ENCODE peak calls at places on chromosomes 7 and 10, in six cellular contexts. Y, B, A, M, E and D are unnamed samples. For H3K36me3, the result is how much of the 10 kb centered on the place peaks cover.

GRCh38 chr10:132849546-132850031 is 63.6 kb upstream of the NKX6-2 start:
- DNase-seq in Y (no peak), B (no peak), A (no peak), M (no peak), E (no peak), D (peak)

GRCh38 chr7:30134011-30134410 is 775 bp upstream of the MTURN start:
- DNase-seq in Y (no peak), B (no peak), A (no peak), M (no peak), E (no peak), D (no peak)

GRCh38 chr7:137241655-137242054 is 101.9 kb downstream of the PTN start:
- DNase-seq in Y (no peak), B (no peak), A (no peak), M (no peak), E (no peak), D (no peak)

GRCh38 chr10:122010405-122011050 is 21.6 kb downstream of the TACC2 start:
- DNase-seq in Y (no peak), B (peak), A (no peak), M (no peak), E (no peak), D (no peak)

GRCh38 chr10:103661198-103661950 is 167.9 kb downstream of the NEURL1 start:
- DNase-seq in Y (peak), B (peak), A (peak), M (peak), E (peak), D (peak)

GRCh38 chr7:20075415-20075814 is 141.8 kb downstream of the MACC1 start:
- DNase-seq in Y (no peak), B (no peak), A (no peak), M (no peak), E (no peak), D (no peak)

GRCh38 chr10:80207768-80208385 is 2.5 kb upstream of the ANXA11 start:
- DNase-seq in Y (no peak), B (no peak), A (no peak), M (no peak), E (no peak), D (no peak)

GRCh38 chr7:102860351-102860811 is 52.4 kb upstream of the LRRC17 start:
- DNase-seq in Y (no peak), B (peak), A (no peak), M (peak), E (no peak), D (peak)

GRCh38 chr10:104435822-104436221 is 82.2 kb downstream of the CFAP58 start:
- DNase-seq in Y (no peak), B (no peak), A (no peak), M (peak), E (no peak), D (no peak)

GRCh38 chr10:131860806-131861440 is 39.9 kb upstream of the PPP2R2D start:
- DNase-seq in Y (no peak), B (no peak), A (no peak), M (no peak), E (no peak), D (no peak)

GRCh38 chr7:4712371-4713182 is 30.5 kb downstream of the FOXK1 start:
- DNase-seq in Y (no peak), B (peak), A (peak), M (peak), E (no peak), D (no peak)

GRCh38 chr10:69474688-69475432 is 23.6 kb downstream of the TSPAN15 start:
- DNase-seq in Y (no peak), B (peak), A (no peak), M (peak), E (peak), D (no peak)

GRCh38 chr10:132638130-132638515 is 100.5 kb downstream of the INPP5A start:
- DNase-seq in Y (no peak), B (no peak), A (no peak), M (no peak), E (no peak), D (no peak)

GRCh38 chr10:56605043-56605442 is 244.0 kb upstream of the ZWINT start:
- DNase-seq in Y (no peak), B (no peak), A (no peak), M (no peak), E (no peak), D (no peak)

GRCh38 chr10:35300063-35300699 is 36.1 kb upstream of the CCNY start:
- DNase-seq in Y (peak), B (peak), A (peak), M (peak), E (peak), D (peak)

GRCh38 chr10:55820478-55820877 is 540.6 kb downstream of the ZWINT start:
- DNase-seq in Y (no peak), B (no peak), A (no peak), M (no peak), E (no peak), D (no peak)

GRCh38 chr7:7114575-7115291 is 67.6 kb upstream of the C1GALT1 start:
- DNase-seq in Y (no peak), B (no peak), A (no peak), M (no peak), E (no peak), D (no peak)

GRCh38 chr7:125127304-125127703 is 197.7 kb upstream of the POT1 start:
- DNase-seq in Y (no peak), B (no peak), A (no peak), M (no peak), E (no peak), D (no peak)

GRCh38 chr10:35573786-35574185 is 31.4 kb upstream of the GJD4 start:
- DNase-seq in Y (no peak), B (no peak), A (no peak), M (no peak), E (no peak), D (no peak)

GRCh38 chr7:155198901-155199845 is 98.5 kb upstream of the INSIG1 start:
- DNase-seq in Y (no peak), B (peak), A (no peak), M (peak), E (no peak), D (no peak)

GRCh38 chr10:122249303-122249850 is 21.7 kb upstream of the BTBD16 start:
- DNase-seq in Y (no peak), B (no peak), A (no peak), M (no peak), E (no peak), D (no peak)

GRCh38 chr10:118501637-118502440 is 93.6 kb downstream of the PRLHR start:
- DNase-seq in Y (no peak), B (peak), A (no peak), M (no peak), E (no peak), D (no peak)

GRCh38 chr7:471866-472639 is 47.6 kb downstream of the PDGFA start:
- DNase-seq in Y (peak), B (peak), A (peak), M (peak), E (peak), D (peak)

GRCh38 chr10:4243651-4244050 is 458.6 kb upstream of the KLF6 start:
- DNase-seq in Y (peak), B (peak), A (no peak), M (peak), E (peak), D (no peak)

GRCh38 chr7:12684733-12685132 is 2.7 kb upstream of the ARL4A start:
- DNase-seq in Y (no peak), B (no peak), A (no peak), M (no peak), E (no peak), D (no peak)

GRCh38 chr7:140200102-140200989 is 23.6 kb upstream of the KDM7A start:
- DNase-seq in Y (peak), B (peak), A (peak), M (peak), E (peak), D (no peak)

GRCh38 chr10:48514916-48515315 is 90.0 kb downstream of the ARHGAP22 start:
- DNase-seq in Y (no peak), B (no peak), A (no peak), M (no peak), E (no peak), D (no peak)

GRCh38 chr10:88027570-88027969 is 164.1 kb downstream of the PTEN start:
- DNase-seq in Y (no peak), B (no peak), A (peak), M (no peak), E (peak), D (peak)

GRCh38 chr10:51314079-51314835 is 240.0 kb downstream of the PRKG1 start:
- DNase-seq in Y (no peak), B (no peak), A (no peak), M (no peak), E (no peak), D (no peak)

GRCh38 chr7:35694161-35694783 is 663 bp downstream of the HERPUD2 start:
- DNase-seq in Y (no peak), B (no peak), A (no peak), M (peak), E (no peak), D (peak)

GRCh38 chr7:157412021-157412443 is 75.2 kb downstream of the DNAJB6 start:
- DNase-seq in Y (no peak), B (peak), A (no peak), M (peak), E (no peak), D (no peak)

GRCh38 chr7:5282464-5283316 is at the start of gene SLC29A4:
- DNase-seq in Y (no peak), B (no peak), A (peak), M (no peak), E (peak), D (peak)

GRCh38 chr10:30803058-30803457 is 173.5 kb upstream of the LYZL2 start:
- DNase-seq in Y (no peak), B (no peak), A (no peak), M (no peak), E (no peak), D (no peak)

GRCh38 chr7:57868771-57869483 is 418.9 kb downstream of the ZNF716 start:
- DNase-seq in Y (no peak), B (no peak), A (no peak), M (no peak), E (peak), D (peak)

GRCh38 chr7:52154382-52154781 is 837.8 kb upstream of the COBL start:
- DNase-seq in Y (no peak), B (no peak), A (no peak), M (no peak), E (no peak), D (no peak)

GRCh38 chr7:94584113-94584512 is 71.8 kb downstream of the SGCE start:
- DNase-seq in Y (no peak), B (peak), A (no peak), M (peak), E (no peak), D (no peak)

DNA sequence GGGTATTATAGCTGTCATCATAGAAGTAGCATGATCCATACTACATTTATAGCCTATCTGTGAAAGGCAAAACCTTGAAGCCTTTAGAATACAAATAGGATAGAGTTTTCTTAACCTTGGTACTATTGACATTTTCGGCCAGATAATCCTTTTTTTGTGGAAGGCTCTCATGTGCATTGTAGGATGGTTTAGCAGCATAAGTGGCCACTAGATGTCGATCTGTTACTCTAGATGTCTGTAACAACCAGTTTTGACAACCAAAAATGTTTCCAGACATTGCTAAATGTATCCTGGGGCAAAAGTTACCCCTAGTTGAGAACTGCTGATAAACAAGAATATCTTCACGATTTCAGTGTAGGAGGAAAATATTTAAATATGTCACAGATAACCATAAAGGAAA is 319.4 kb upstream of the GALNT17 start:
- DNase-seq in Y (no peak), B (no peak), A (no peak), M (no peak), E (no peak), D (no peak)
- TF ChIP-seq CTCF in Y (no peak), B (peak), A (no peak), M (peak), E (no peak), D (no peak)

DNA sequence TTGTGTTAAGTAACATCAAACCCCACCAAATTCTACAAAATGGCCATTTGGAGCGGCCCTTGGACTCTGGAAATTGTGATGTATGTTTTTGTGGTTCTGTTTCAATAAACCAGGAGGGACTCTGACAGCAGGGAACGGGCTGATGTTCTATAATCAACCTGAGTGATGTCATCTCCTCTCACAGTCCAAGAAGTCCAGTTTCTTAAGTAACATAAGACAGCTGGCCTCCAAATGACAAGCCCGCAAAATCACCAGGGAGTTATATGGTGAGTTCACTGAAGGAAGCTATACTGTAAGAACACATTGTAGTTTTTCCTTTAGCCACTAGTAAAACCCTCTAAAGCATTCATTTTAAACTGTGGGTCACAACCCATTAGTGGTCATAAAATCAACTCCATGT is 34.0 kb downstream of the GOT1 start:
- DNase-seq in Y (no peak), B (peak), A (no peak), M (peak), E (no peak), D (no peak)
- H3K27ac ChIP-seq in Y (no peak), B (peak), A (no peak), M (peak), E (no peak), D (no peak)

GRCh38 chr10:21501109-21501508 is 24.4 kb downstream of the SKIDA1 start:
- DNase-seq in Y (no peak), B (no peak), A (no peak), M (no peak), E (no peak), D (no peak)
- H3K36me3 ChIP-seq in Y (under half), B (under half), A (under half), M (under half), E (under half), D (under half)

GRCh38 chr7:65475040-65475726 is 101.5 kb downstream of the ZNF92 start:
- DNase-seq in Y (no peak), B (no peak), A (no peak), M (no peak), E (no peak), D (no peak)

GRCh38 chr7:65475734-65476319 is 102.2 kb downstream of the ZNF92 start:
- DNase-seq in Y (no peak), B (peak), A (peak), M (no peak), E (no peak), D (no peak)

GRCh38 chr7:65471587-65471986 is 97.9 kb downstream of the ZNF92 start:
- DNase-seq in Y (no peak), B (no peak), A (no peak), M (no peak), E (no peak), D (no peak)

GRCh38 chr7:65477326-65477725 is 103.7 kb downstream of the ZNF92 start:
- DNase-seq in Y (no peak), B (no peak), A (no peak), M (peak), E (no peak), D (peak)
- TF ChIP-seq CTCF in Y (no peak), B (no peak), A (no peak), M (no peak), E (peak), D (no peak)

GRCh38 chr7:132406039-132406438 is 170.2 kb downstream of the PLXNA4 start:
- DNase-seq in Y (no peak), B (peak), A (no peak), M (no peak), E (no peak), D (no peak)

GRCh38 chr7:132410385-132410784 is 165.9 kb downstream of the PLXNA4 start:
- DNase-seq in Y (no peak), B (no peak), A (no peak), M (no peak), E (peak), D (no peak)

GRCh38 chr7:132404261-132404660 is 172.0 kb downstream of the PLXNA4 start:
- DNase-seq in Y (no peak), B (no peak), A (no peak), M (no peak), E (no peak), D (no peak)

GRCh38 chr7:132411142-132411541 is 165.1 kb downstream of the PLXNA4 start:
- DNase-seq in Y (no peak), B (no peak), A (no peak), M (no peak), E (peak), D (no peak)

GRCh38 chr7:132407764-132408163 is 168.5 kb downstream of the PLXNA4 start:
- DNase-seq in Y (no peak), B (no peak), A (no peak), M (no peak), E (no peak), D (no peak)
- H3K27ac ChIP-seq in Y (no peak), B (no peak), A (no peak), M (no peak), E (no peak), D (no peak)

GRCh38 chr7:68147621-68148238 is 1151.1 kb downstream of the TYW1 start:
- DNase-seq in Y (no peak), B (no peak), A (no peak), M (no peak), E (no peak), D (no peak)
- H3K36me3 ChIP-seq in Y (under half), B (under half), A (under half), M (under half), E (under half), D (under half)

GRCh38 chr10:28733647-28734046 is 56.3 kb downstream of the BAMBI start:
- DNase-seq in Y (no peak), B (no peak), A (no peak), M (no peak), E (no peak), D (no peak)

GRCh38 chr10:28733245-28733644 is 55.9 kb downstream of the BAMBI start:
- DNase-seq in Y (no peak), B (no peak), A (no peak), M (no peak), E (no peak), D (no peak)

GRCh38 chr10:28737096-28737495 is 59.8 kb downstream of the BAMBI start:
- DNase-seq in Y (no peak), B (no peak), A (no peak), M (no peak), E (no peak), D (peak)

GRCh38 chr10:28734940-28735759 is 57.8 kb downstream of the BAMBI start:
- DNase-seq in Y (peak), B (peak), A (no peak), M (peak), E (peak), D (no peak)

GRCh38 chr10:28738200-28738599 is 60.9 kb downstream of the BAMBI start:
- DNase-seq in Y (no peak), B (no peak), A (no peak), M (no peak), E (no peak), D (no peak)
- TF ChIP-seq CTCF in Y (no peak), B (no peak), A (no peak), M (no peak), E (no peak), D (no peak)

GRCh38 chr10:113347508-113347907 is 205.3 kb upstream of the HABP2 start:
- DNase-seq in Y (peak), B (no peak), A (peak), M (no peak), E (peak), D (no peak)
- H3K27ac ChIP-seq in Y (no peak), B (no peak), A (no peak), M (no peak), E (no peak), D (no peak)